ENCODE peak calls at places on chromosomes 5 and 9, in six cellular contexts. R, Q, B, L, Y and T are unnamed samples.

GRCh38 chr5:112956606-112957005 is 20.0 kb upstream of the DCP2 start:
- DNase-seq in L (no peak), Y (no peak), R (no peak), Q (no peak), B (no peak), T (no peak)

GRCh38 chr5:13930721-13931246 is 13.7 kb downstream of the DNAH5 start:
- DNase-seq in Y (no peak), B (no peak), R (no peak), L (no peak), Q (no peak), T (no peak)

GRCh38 chr5:131765261-131765660 is 31.6 kb downstream of the FNIP1 start:
- DNase-seq in Q (no peak), L (no peak), R (no peak), B (no peak), Y (no peak), T (no peak)

GRCh38 chr5:141514330-141515111 is 25.6 kb downstream of the PCDHGC5 start:
- DNase-seq in L (peak; percentile 54), R (peak; percentile 86), Q (no peak), Y (no peak), B (peak; percentile 90), T (no peak)

GRCh38 chr5:148828461-148829247 is 2.2 kb downstream of the ADRB2 start:
- DNase-seq in Y (no peak), L (peak; percentile 38), Q (no peak), R (no peak), B (no peak), T (no peak)

GRCh38 chr5:150622157-150622556 is 18.3 kb upstream of the SYNPO start:
- DNase-seq in Y (no peak), L (peak; percentile 87), R (no peak), Q (no peak), B (no peak), T (no peak)

GRCh38 chr9:137680445-137681358 is 61.9 kb downstream of the EHMT1 start:
- DNase-seq in Q (no peak), Y (no peak), B (no peak), R (no peak), L (no peak), T (no peak)

GRCh38 chr9:134910146-134910545 is 7.6 kb downstream of the FCN1 start:
- DNase-seq in Q (no peak), R (no peak), L (no peak), Y (no peak), B (no peak), T (no peak)

GRCh38 chr9:128636024-128636390 is 20.6 kb downstream of the DYNC2I2 start:
- DNase-seq in B (peak; percentile 56), R (peak; percentile 73), Q (no peak), Y (no peak), L (no peak), T (no peak)

GRCh38 chr9:113772121-113772885 is 103.8 kb upstream of the ZNF618 start:
- DNase-seq in Y (no peak), R (no peak), Q (no peak), L (peak; percentile 52), B (no peak), T (no peak)

GRCh38 chr9:14096182-14096922 is 217.6 kb downstream of the NFIB start:
- DNase-seq in B (peak; percentile 70), R (no peak), Q (no peak), Y (no peak), L (peak; percentile 62), T (no peak)

GRCh38 chr5:118875131-118875530 is 113.2 kb downstream of the DTWD2 start:
- DNase-seq in L (no peak), Y (no peak), R (no peak), B (no peak), Q (no peak), T (no peak)
- H3K9me3 ChIP-seq in L (no peaks in the 10 kb centered on the region), Y (peaks cover 8% of the 10 kb centered on the region), R (peaks cover 19% of the 10 kb centered on the region), B (no peaks in the 10 kb centered on the region), Q (no peaks in the 10 kb centered on the region), T (no peaks in the 10 kb centered on the region)

GRCh38 chr5:180216646-180217171 is 7.7 kb upstream of the RASGEF1C start:
- DNase-seq in Q (no peak), Y (no peak), R (peak; percentile 30), B (no peak), L (no peak), T (no peak)

GRCh38 chr5:180215738-180216630 is 7.0 kb upstream of the RASGEF1C start:
- DNase-seq in Y (no peak), R (peak; percentile 40), L (no peak), B (no peak), Q (no peak), T (no peak)

GRCh38 chr5:180214870-180215737 is 6.1 kb upstream of the RASGEF1C start:
- DNase-seq in B (no peak), Y (no peak), L (no peak), R (peak; percentile 43), Q (no peak), T (no peak)

GRCh38 chr5:180213657-180214207 is 4.7 kb upstream of the RASGEF1C start:
- DNase-seq in Y (no peak), B (no peak), R (peak; percentile 16), L (no peak), Q (no peak), T (no peak)

GRCh38 chr5:180217797-180218196 is 8.8 kb upstream of the RASGEF1C start:
- DNase-seq in R (no peak), L (no peak), Q (no peak), B (no peak), Y (no peak), T (no peak)
- H3K9me3 ChIP-seq in R (peaks cover 17% of the 10 kb centered on the region), L (peaks cover 28% of the 10 kb centered on the region), Q (no peaks in the 10 kb centered on the region), B (no peaks in the 10 kb centered on the region), Y (peaks cover 20% of the 10 kb centered on the region), T (peaks cover 22% of the 10 kb centered on the region)

GRCh38 chr9:35191105-35191504 is 29.3 kb downstream of the UNC13B start:
- DNase-seq in Y (no peak), Q (no peak), B (no peak), L (no peak), R (no peak), T (no peak)

GRCh38 chr9:35180801-35181200 is 19.0 kb downstream of the UNC13B start:
- DNase-seq in B (no peak), Q (no peak), R (no peak), Y (no peak), L (no peak), T (no peak)

GRCh38 chr9:35186524-35186923 is 24.7 kb downstream of the UNC13B start:
- DNase-seq in R (no peak), B (peak; percentile 72), Q (no peak), L (no peak), Y (no peak), T (no peak)
- H3K9me3 ChIP-seq in R (no peaks in the 10 kb centered on the region), B (no peaks in the 10 kb centered on the region), Q (no peaks in the 10 kb centered on the region), L (no peaks in the 10 kb centered on the region), Y (no peaks in the 10 kb centered on the region), T (no peaks in the 10 kb centered on the region)

GRCh38 chr5:65938256-65938655 is 11.9 kb downstream of the ERBIN start:
- DNase-seq in Y (no peak), R (no peak), Q (no peak), L (no peak), B (no peak), T (no peak)
- H3K9me3 ChIP-seq in Y (no peaks in the 10 kb centered on the region), R (no peaks in the 10 kb centered on the region), Q (no peaks in the 10 kb centered on the region), L (no peaks in the 10 kb centered on the region), B (no peaks in the 10 kb centered on the region), T (no peaks in the 10 kb centered on the region)